ENCODE peak calls at places on chromosomes 7 and 10, in five cellular contexts. H is GM20000; X is RKO; T is ureter; N is activated naive CD4-positive, alpha-beta T cell. I is an unnamed sample.

GRCh38 chr7:14858866-14859265 is 43.7 kb downstream of the DGKB start:
- DNase-seq in T (no peak), N (no peak), X (no peak), H (no peak), I (no peak)

GRCh38 chr7:29854257-29854938 is 48.1 kb downstream of the WIPF3 start:
- DNase-seq in H (no peak), T (no peak), X (peak), N (no peak), I (no peak)

GRCh38 chr10:70918851-70919530 is 30.6 kb upstream of the PCBD1 start:
- DNase-seq in T (no peak), H (no peak), N (no peak), X (no peak), I (no peak)

GRCh38 chr10:43409385-43410109 is 561 bp upstream of the HNRNPF start:
- DNase-seq in N (peak), H (no peak), X (no peak), T (no peak), I (no peak)

GRCh38 chr10:72056113-72056512 is 32.2 kb downstream of the SPOCK2 start:
- DNase-seq in X (no peak), H (no peak), T (no peak), N (no peak), I (no peak)

GRCh38 chr10:88291289-88292184 is 291.6 kb downstream of the RNLS start:
- DNase-seq in N (no peak), X (no peak), H (no peak), T (no peak), I (peak)

GRCh38 chr7:70143089-70144044 is 545.1 kb downstream of the AUTS2 start:
- DNase-seq in N (no peak), H (no peak), T (no peak), X (no peak), I (no peak)

GRCh38 chr10:94006591-94007550 is 13.1 kb downstream of the PLCE1 start:
- DNase-seq in H (no peak), X (no peak), T (peak), N (no peak), I (no peak)

GRCh38 chr10:7610651-7611389 is 55.9 kb downstream of the ITIH5 start:
- DNase-seq in T (no peak), H (no peak), N (no peak), X (peak), I (no peak)

GRCh38 chr10:48284002-48284546 is 9.6 kb upstream of the FRMPD2 start:
- DNase-seq in N (no peak), H (no peak), T (no peak), X (no peak), I (no peak)

GRCh38 chr10:19046709-19047108 is 1.9 kb upstream of the MALRD1 start:
- DNase-seq in T (no peak), H (no peak), X (no peak), N (no peak), I (no peak)

GRCh38 chr7:134333943-134334342 is 17.2 kb upstream of the SLC35B4 start:
- DNase-seq in T (no peak), N (no peak), H (no peak), X (no peak), I (no peak)

GRCh38 chr10:96995851-96996250 is 163.8 kb downstream of the LCOR start:
- DNase-seq in T (no peak), H (no peak), X (no peak), N (no peak), I (no peak)

GRCh38 chr10:109956454-109957091 is 33.3 kb upstream of the XPNPEP1 start:
- DNase-seq in H (peak), X (peak), N (no peak), T (no peak), I (peak)